ENCODE peak calls at places on chromosomes 12 and 14, in five cellular contexts. E is GM23338, O is GM12878, I is K562, X is WTC11. D is an unnamed sample.

GRCh38 chr12:128797119-128798118 is 26.3 kb downstream of the SLC15A4 start:
- DNase-seq in E (no peak), X (no peak), O (no peak), I (no peak), D (peak; percentile 50)

GRCh38 chr12:39294712-39295111 is 148.2 kb downstream of the KIF21A start:
- DNase-seq in E (no peak), O (no peak), I (no peak), X (no peak), D (no peak)

GRCh38 chr14:80385340-80385739 is 174.0 kb upstream of the DIO2 start:
- DNase-seq in X (no peak), O (no peak), I (no peak), E (no peak), D (no peak)

GRCh38 chr12:52011602-52012214 is 5.0 kb downstream of the TAMALIN start:
- DNase-seq in O (no peak), X (no peak), I (no peak), E (no peak), D (no peak)

GRCh38 chr12:124395986-124396385 is 101.1 kb downstream of the RFLNA start:
- DNase-seq in X (no peak), O (no peak), E (no peak), I (no peak), D (no peak)

GRCh38 chr14:52254086-52254485 is 13.4 kb upstream of the PTGDR start:
- DNase-seq in O (no peak), E (no peak), I (no peak), X (no peak), D (no peak)

GRCh38 chr14:26896447-26896846 is 298.6 kb upstream of the NOVA1 start:
- DNase-seq in O (no peak), X (no peak), I (no peak), E (no peak), D (no peak)

GRCh38 chr14:100424504-100425453 is 101.6 kb downstream of the SLC25A47 start:
- DNase-seq in O (no peak), I (no peak), E (no peak), X (no peak), D (no peak)

GRCh38 chr12:91404362-91404899 is 221.8 kb upstream of the DCN start:
- DNase-seq in X (no peak), I (no peak), E (no peak), O (no peak), D (no peak)

GRCh38 chr12:67096533-67097318 is 172.4 kb upstream of the CAND1 start:
- DNase-seq in O (no peak), I (no peak), E (no peak), X (no peak), D (no peak)

GRCh38 chr14:100902295-100902694 is 1.2 kb downstream of the RTL1 start:
- DNase-seq in E (peak; percentile 71), X (peak; percentile 44), I (peak; percentile 44), O (no peak), D (peak; percentile 58)

GRCh38 chr14:99127651-99128167 is 144.3 kb downstream of the BCL11B start:
- DNase-seq in E (peak; percentile 23), I (no peak), X (no peak), O (no peak), D (peak; percentile 37)

GRCh38 chr12:105852496-105852895 is 286.3 kb downstream of the NUAK1 start:
- DNase-seq in O (no peak), E (no peak), X (no peak), I (no peak), D (no peak)

GRCh38 chr14:52937869-52938268 is 13.0 kb downstream of the FERMT2 start:
- DNase-seq in O (no peak), X (no peak), I (no peak), E (no peak), D (no peak)

GRCh38 chr12:39297946-39298345 is 145.0 kb downstream of the KIF21A start:
- DNase-seq in X (no peak), I (no peak), E (no peak), O (no peak), D (no peak)

GRCh38 chr14:61048640-61049039 is 67.6 kb downstream of the SLC38A6 start:
- DNase-seq in I (no peak), X (no peak), O (no peak), E (no peak), D (no peak)

DNA sequence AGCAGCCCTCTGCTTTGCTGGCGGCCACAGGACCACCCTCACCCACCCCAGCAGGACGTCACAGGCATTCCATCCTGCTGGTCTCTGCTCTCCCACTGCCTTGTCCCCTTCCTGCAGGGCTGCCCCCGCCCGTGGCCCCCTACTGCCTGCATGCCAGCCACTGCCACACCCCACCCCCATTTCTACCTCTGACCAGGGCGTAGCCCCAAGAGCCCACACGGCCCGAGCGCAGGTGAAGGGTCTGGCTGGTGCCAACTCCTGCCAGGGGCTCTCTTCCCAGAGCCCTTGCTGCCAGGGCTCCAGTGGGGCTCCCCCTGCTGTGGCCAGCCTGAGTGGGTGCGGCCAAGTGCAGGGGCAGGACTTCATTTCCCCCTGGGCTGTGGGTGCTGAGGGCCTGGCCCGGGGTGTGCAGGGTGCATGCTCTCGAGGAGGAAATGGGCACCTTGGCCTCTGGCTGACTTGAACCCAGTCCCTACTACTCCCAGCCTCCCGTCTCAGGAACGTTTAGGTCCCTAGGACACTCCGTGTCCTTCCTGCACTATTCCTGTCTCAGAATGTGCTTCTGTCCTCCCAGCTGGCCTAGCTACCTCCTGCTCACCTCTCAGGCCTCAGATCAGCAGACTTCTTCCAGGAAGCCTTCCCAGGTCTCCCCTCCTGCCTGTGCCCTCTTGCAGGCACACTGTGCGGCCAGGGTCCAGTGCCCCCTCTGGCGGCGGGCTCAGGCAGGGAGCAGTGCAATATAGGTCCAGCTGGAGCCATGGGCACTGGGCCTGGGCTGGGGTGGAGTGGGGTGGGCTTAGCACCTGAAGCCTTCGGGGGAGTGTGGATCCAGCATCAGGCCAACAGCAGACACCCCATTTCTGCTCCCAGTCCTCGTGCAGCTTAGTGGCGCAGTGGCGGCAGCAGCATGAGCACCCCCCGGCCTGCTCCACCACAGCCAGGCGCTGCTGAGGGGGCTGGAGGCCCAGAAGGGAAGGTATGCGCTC is 1.4 kb downstream of the LBHD2 start:
- DNase-seq in O (no peak), I (no peak), X (peak; percentile 74), E (peak; percentile 63), D (no peak)
- TF ChIP-seq CREB1 in O (no peak), I (no peak), X (no peak), E (no peak), D (no peak)

GRCh38 chr12:1443421-1444141 is 150.8 kb downstream of the FBXL14 start:
- DNase-seq in X (no peak), I (no peak), E (no peak), O (no peak), D (no peak)
- TF ChIP-seq CREB1 in X (no peak), I (no peak), E (no peak), O (no peak), D (no peak)

GRCh38 chr12:95803817-95804216 is 13.3 kb upstream of the NTN4 start:
- DNase-seq in X (no peak), I (no peak), O (no peak), E (no peak), D (no peak)

GRCh38 chr12:95804296-95804695 is 13.7 kb upstream of the NTN4 start:
- DNase-seq in I (no peak), E (no peak), O (no peak), X (no peak), D (no peak)

GRCh38 chr12:95809000-95809680 is 18.6 kb upstream of the NTN4 start:
- DNase-seq in I (no peak), E (no peak), X (no peak), O (no peak), D (no peak)

GRCh38 chr12:95808146-95808545 is 17.6 kb upstream of the NTN4 start:
- DNase-seq in E (no peak), I (no peak), O (no peak), X (no peak), D (no peak)

DNA sequence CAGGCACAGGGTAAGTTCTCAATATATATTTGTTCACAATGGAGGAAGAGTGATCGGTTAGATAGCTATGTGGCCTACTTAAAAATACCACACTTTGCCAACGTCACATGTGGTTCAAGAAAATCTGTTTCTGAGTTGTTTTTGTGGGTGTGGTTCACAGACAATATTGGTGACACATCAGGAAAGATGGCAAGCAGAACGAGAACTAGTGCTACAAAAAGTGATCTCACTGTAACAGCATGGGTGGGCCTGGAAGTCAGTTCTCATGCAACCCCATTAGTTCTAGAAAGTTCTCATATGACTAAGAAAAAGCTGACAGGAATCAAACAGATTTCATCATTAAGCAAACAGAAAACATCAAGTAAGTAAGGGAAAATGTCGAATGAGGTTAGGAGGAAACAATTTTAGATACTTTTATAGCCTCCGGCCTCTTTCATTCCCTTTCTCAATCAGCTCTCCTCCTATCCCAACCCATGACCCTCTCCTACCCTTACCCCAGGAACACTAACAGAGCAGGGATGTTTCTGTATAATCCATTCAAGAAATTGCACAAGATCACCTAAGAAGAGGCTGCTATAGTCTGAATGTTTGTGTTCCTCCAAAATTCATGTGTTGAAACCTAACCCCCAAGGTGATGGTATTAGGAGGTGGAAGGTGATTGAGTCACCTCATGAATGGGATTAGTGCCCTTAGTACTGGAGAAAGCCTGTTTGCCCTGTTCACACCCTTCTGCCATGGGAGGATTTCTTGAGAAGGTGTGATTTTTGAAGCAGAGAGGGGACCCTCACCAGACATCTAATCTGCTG is 15.5 kb upstream of the NTN4 start:
- DNase-seq in O (no peak), X (no peak), I (no peak), E (no peak), D (no peak)
- TF ChIP-seq CREB1 in O (no peak), X (no peak), I (no peak), E (no peak), D (no peak)

GRCh38 chr14:47195582-47195981 is 479.8 kb downstream of the MDGA2 start:
- DNase-seq in E (no peak), I (no peak), X (no peak), O (no peak), D (no peak)
- TF ChIP-seq CREB1 in E (no peak), I (no peak), X (no peak), O (no peak), D (no peak)

GRCh38 chr14:51004352-51004800 is 60.1 kb upstream of the PYGL start:
- DNase-seq in X (no peak), O (no peak), I (no peak), E (no peak), D (no peak)
- TF ChIP-seq CREB1 in X (no peak), O (no peak), I (no peak), E (no peak), D (no peak)

DNA sequence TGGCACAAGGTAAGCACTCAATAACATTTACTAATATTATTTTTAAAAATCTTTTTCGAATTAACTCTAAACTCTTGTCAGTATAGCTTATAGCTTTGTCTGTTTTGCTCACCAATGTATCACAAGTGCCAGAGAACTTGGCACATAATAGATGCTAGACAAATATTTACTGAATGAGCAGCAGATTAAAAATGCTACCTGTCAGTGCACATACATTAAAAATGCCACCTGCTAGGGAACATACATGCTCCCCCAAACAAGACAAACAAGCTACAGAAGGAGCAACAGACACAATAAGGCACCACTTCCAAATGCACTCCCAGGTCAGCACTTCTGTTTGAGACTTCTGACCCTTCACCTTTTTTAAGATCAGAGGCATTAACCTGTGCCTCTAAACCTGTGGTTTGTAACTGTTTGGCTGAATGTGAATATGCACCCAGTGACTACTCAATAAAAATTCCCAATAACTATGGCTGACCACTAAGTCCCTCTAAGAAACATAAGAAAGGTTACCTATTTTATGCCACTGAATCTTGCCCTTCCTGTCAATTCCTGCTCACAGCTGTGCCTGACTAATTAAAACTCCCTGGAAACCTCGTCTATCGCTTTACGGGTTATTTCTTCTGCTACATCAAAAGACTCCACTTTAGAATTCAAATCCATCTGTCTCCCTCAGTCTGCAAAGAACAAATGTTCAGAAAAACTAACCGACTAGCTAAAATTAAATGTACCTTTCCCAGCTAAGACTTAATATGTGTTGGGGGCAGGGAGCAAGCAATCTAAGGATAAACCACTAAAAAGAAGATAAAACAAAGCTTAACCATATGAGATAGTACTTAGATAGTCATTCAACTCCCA is 41.0 kb downstream of the HECTD4 start:
- DNase-seq in O (no peak), E (no peak), I (no peak), X (no peak), D (no peak)
- TF ChIP-seq CREB1 in O (no peak), E (no peak), I (no peak), X (no peak), D (no peak)

D was measured in H1.